ENCODE peak calls at places on chromosomes 4 and X, in four cellular contexts. One of them, this sample, is unnamed.

GRCh38 chrX:151505796-151506195 is 57.7 kb upstream of the PASD1 start:
- DNase-seq in memory B cell: no peak
- DNase-seq in hypothalamus: no peak
- DNase-seq in Panc1: no peak
- DNase-seq in this sample: no peak

GRCh38 chrX:131405497-131405896 is 116.4 kb upstream of the IGSF1 start:
- DNase-seq in hypothalamus: no peak
- DNase-seq in Panc1: peak; percentile 1
- DNase-seq in memory B cell: no peak
- DNase-seq in this sample: no peak

GRCh38 chrX:118448273-118448783 is 47.3 kb upstream of the DOCK11 start:
- DNase-seq in memory B cell: no peak
- DNase-seq in Panc1: no peak
- DNase-seq in hypothalamus: no peak
- DNase-seq in this sample: no peak

GRCh38 chr4:69057620-69058409 is 38.5 kb upstream of the UGT2B7 start:
- DNase-seq in hypothalamus: no peak
- DNase-seq in Panc1: no peak
- DNase-seq in memory B cell: no peak
- DNase-seq in this sample: no peak

GRCh38 chr4:10207116-10207515 is 90.5 kb upstream of the WDR1 start:
- DNase-seq in hypothalamus: no peak
- DNase-seq in memory B cell: no peak
- DNase-seq in Panc1: no peak
- DNase-seq in this sample: no peak

GRCh38 chr4:30386266-30386895 is 333.8 kb upstream of the PCDH7 start:
- DNase-seq in memory B cell: no peak
- DNase-seq in hypothalamus: no peak
- DNase-seq in Panc1: no peak
- DNase-seq in this sample: no peak

GRCh38 chr4:122635205-122635604 is 14.3 kb upstream of the IL21 start:
- DNase-seq in memory B cell: no peak
- DNase-seq in hypothalamus: no peak
- DNase-seq in Panc1: no peak
- DNase-seq in this sample: peak; percentile 12

GRCh38 chrX:8632949-8633348 is 99.0 kb downstream of the ANOS1 start:
- DNase-seq in hypothalamus: no peak
- DNase-seq in Panc1: no peak
- DNase-seq in memory B cell: no peak
- DNase-seq in this sample: no peak

GRCh38 chr4:10179957-10180602 is 63.5 kb upstream of the WDR1 start:
- DNase-seq in memory B cell: no peak
- DNase-seq in hypothalamus: no peak
- DNase-seq in Panc1: no peak
- DNase-seq in this sample: no peak

GRCh38 chr4:17664755-17665154 is 50.3 kb downstream of the MED28 start:
- DNase-seq in memory B cell: peak; percentile 15
- DNase-seq in hypothalamus: no peak
- DNase-seq in Panc1: no peak
- DNase-seq in this sample: no peak

GRCh38 chr4:152640058-152640921 is 39.5 kb downstream of the TMEM154 start:
- DNase-seq in memory B cell: peak; percentile 15
- DNase-seq in Panc1: peak; percentile 7
- DNase-seq in hypothalamus: no peak
- DNase-seq in this sample: no peak

GRCh38 chrX:6228720-6229119 is at the start of gene NLGN4X:
- DNase-seq in hypothalamus: peak; percentile 14
- DNase-seq in Panc1: no peak
- DNase-seq in memory B cell: no peak
- DNase-seq in this sample: no peak

GRCh38 chrX:41759817-41760216 is 35.8 kb downstream of the GPR82 start:
- DNase-seq in hypothalamus: no peak
- DNase-seq in memory B cell: peak; percentile 27
- DNase-seq in Panc1: no peak
- DNase-seq in this sample: peak; percentile 10

GRCh38 chr4:160202802-160203201 is 1099.9 kb downstream of the RAPGEF2 start:
- DNase-seq in memory B cell: no peak
- DNase-seq in hypothalamus: no peak
- DNase-seq in Panc1: no peak
- DNase-seq in this sample: no peak

GRCh38 chrX:153971632-153972367 is at the start of gene HCFC1:
- DNase-seq in memory B cell: peak; percentile 86
- DNase-seq in hypothalamus: peak; percentile 86
- DNase-seq in Panc1: peak; percentile 71
- DNase-seq in this sample: no peak

GRCh38 chr4:81509822-81510221 is 38.1 kb upstream of the RASGEF1B start:
- DNase-seq in Panc1: no peak
- DNase-seq in memory B cell: no peak
- DNase-seq in hypothalamus: no peak
- DNase-seq in this sample: no peak

GRCh38 chrX:38183577-38183976 is 37.1 kb downstream of the SRPX start:
- DNase-seq in hypothalamus: no peak
- DNase-seq in Panc1: no peak
- DNase-seq in memory B cell: no peak
- DNase-seq in this sample: no peak

GRCh38 chr4:145497199-145498149 is 15.8 kb downstream of the SMAD1 start:
- DNase-seq in Panc1: no peak
- DNase-seq in hypothalamus: no peak
- DNase-seq in memory B cell: no peak
- DNase-seq in this sample: no peak

GRCh38 chr4:77418333-77418732 is 187.3 kb upstream of the CXCL13 start:
- DNase-seq in hypothalamus: no peak
- DNase-seq in Panc1: no peak
- DNase-seq in memory B cell: no peak
- DNase-seq in this sample: no peak

GRCh38 chr4:151744614-151745013 is 16.2 kb downstream of the GATB start:
- DNase-seq in Panc1: peak; percentile 79
- DNase-seq in hypothalamus: no peak
- DNase-seq in memory B cell: no peak
- DNase-seq in this sample: peak; percentile 51

GRCh38 chr4:94488667-94489066 is 36.9 kb downstream of the PDLIM5 start:
- DNase-seq in hypothalamus: no peak
- DNase-seq in memory B cell: no peak
- DNase-seq in Panc1: no peak
- DNase-seq in this sample: peak; percentile 61

GRCh38 chr4:158521490-158522111 is at the start of gene RXFP1:
- DNase-seq in hypothalamus: no peak
- DNase-seq in memory B cell: no peak
- DNase-seq in Panc1: no peak
- DNase-seq in this sample: no peak

GRCh38 chr4:39855909-39856512 is 121.7 kb downstream of the PDS5A start:
- DNase-seq in hypothalamus: no peak
- DNase-seq in Panc1: peak; percentile 5
- DNase-seq in memory B cell: no peak
- DNase-seq in this sample: no peak

GRCh38 chr4:129614581-129614980 is 518.6 kb downstream of the C4orf33 start:
- DNase-seq in hypothalamus: no peak
- DNase-seq in memory B cell: no peak
- DNase-seq in Panc1: no peak
- DNase-seq in this sample: no peak

GRCh38 chr4:78645853-78646757 is 94.5 kb downstream of the ANXA3 start:
- DNase-seq in Panc1: peak; percentile 15
- DNase-seq in memory B cell: no peak
- DNase-seq in hypothalamus: peak; percentile 23
- DNase-seq in this sample: peak; percentile 79

GRCh38 chr4:74112399-74113090 is 13.6 kb upstream of the CXCL2 start:
- DNase-seq in Panc1: no peak
- DNase-seq in memory B cell: no peak
- DNase-seq in hypothalamus: no peak
- DNase-seq in this sample: no peak

GRCh38 chr4:173424899-173425805 is 26.2 kb upstream of the SCRG1 start:
- DNase-seq in memory B cell: no peak
- DNase-seq in Panc1: no peak
- DNase-seq in hypothalamus: no peak
- DNase-seq in this sample: no peak

GRCh38 chr4:102344520-102344954 is 745 bp downstream of the SLC39A8 start:
- DNase-seq in hypothalamus: peak; percentile 46
- DNase-seq in Panc1: no peak
- DNase-seq in memory B cell: peak; percentile 51
- DNase-seq in this sample: no peak

GRCh38 chr4:122827258-122827887 is 742 bp downstream of the FGF2 start:
- DNase-seq in hypothalamus: peak; percentile 11
- DNase-seq in Panc1: no peak
- DNase-seq in memory B cell: peak; percentile 19
- DNase-seq in this sample: no peak

This sample was measured in glomerular endothelial cell.